ENCODE peak calls at places on chromosomes 16 and 17, in seven cellular contexts. One of them, this sample, is unnamed.

GRCh38 chr17:78995022-78995760 is 14.4 kb downstream of the CANT1 start:
- DNase-seq in mucosa of descending colon: peak; percentile 28
- DNase-seq in NCI-H460: no peak
- DNase-seq in epithelial cell of esophagus: no peak
- DNase-seq in T-helper 17 cell: no peak
- DNase-seq in neural crest cell: no peak
- DNase-seq in DMS 273 treated with DMSO at 0.1 percent for 48 hours: no peak
- DNase-seq in this sample: no peak

GRCh38 chr17:7439462-7440112 is at the start of gene FGF11:
- DNase-seq in T-helper 17 cell: no peak
- DNase-seq in epithelial cell of esophagus: no peak
- DNase-seq in DMS 273 treated with DMSO at 0.1 percent for 48 hours: no peak
- DNase-seq in neural crest cell: no peak
- DNase-seq in NCI-H460: no peak
- DNase-seq in mucosa of descending colon: no peak
- DNase-seq in this sample: no peak

GRCh38 chr16:51237861-51238378 is 86.8 kb upstream of the SALL1 start:
- DNase-seq in epithelial cell of esophagus: no peak
- DNase-seq in mucosa of descending colon: no peak
- DNase-seq in T-helper 17 cell: no peak
- DNase-seq in NCI-H460: no peak
- DNase-seq in DMS 273 treated with DMSO at 0.1 percent for 48 hours: no peak
- DNase-seq in neural crest cell: no peak
- DNase-seq in this sample: no peak

GRCh38 chr17:45384047-45384799 is 48.4 kb downstream of the ARHGAP27 start:
- DNase-seq in DMS 273 treated with DMSO at 0.1 percent for 48 hours: peak; percentile 22
- DNase-seq in neural crest cell: no peak
- DNase-seq in mucosa of descending colon: no peak
- DNase-seq in T-helper 17 cell: no peak
- DNase-seq in NCI-H460: no peak
- DNase-seq in epithelial cell of esophagus: no peak
- DNase-seq in this sample: peak; percentile 39

GRCh38 chr17:42743595-42744282 is 1.1 kb downstream of the EZH1 start:
- DNase-seq in epithelial cell of esophagus: peak; percentile 16
- DNase-seq in DMS 273 treated with DMSO at 0.1 percent for 48 hours: no peak
- DNase-seq in T-helper 17 cell: no peak
- DNase-seq in NCI-H460: no peak
- DNase-seq in mucosa of descending colon: no peak
- DNase-seq in neural crest cell: no peak
- DNase-seq in this sample: no peak

GRCh38 chr17:34126965-34127364 is 128.1 kb upstream of the CCL2 start:
- DNase-seq in neural crest cell: no peak
- DNase-seq in DMS 273 treated with DMSO at 0.1 percent for 48 hours: no peak
- DNase-seq in NCI-H460: no peak
- DNase-seq in mucosa of descending colon: no peak
- DNase-seq in T-helper 17 cell: no peak
- DNase-seq in epithelial cell of esophagus: no peak
- DNase-seq in this sample: no peak

GRCh38 chr16:11333696-11334095 is 11.6 kb upstream of the RMI2 start:
- DNase-seq in T-helper 17 cell: no peak
- DNase-seq in NCI-H460: no peak
- DNase-seq in DMS 273 treated with DMSO at 0.1 percent for 48 hours: no peak
- DNase-seq in epithelial cell of esophagus: peak; percentile 47
- DNase-seq in mucosa of descending colon: no peak
- DNase-seq in neural crest cell: no peak
- DNase-seq in this sample: peak; percentile 63

GRCh38 chr16:10558746-10559641 is 21.4 kb downstream of the EMP2 start:
- DNase-seq in epithelial cell of esophagus: no peak
- DNase-seq in mucosa of descending colon: peak; percentile 42
- DNase-seq in T-helper 17 cell: no peak
- DNase-seq in DMS 273 treated with DMSO at 0.1 percent for 48 hours: no peak
- DNase-seq in neural crest cell: no peak
- DNase-seq in NCI-H460: no peak
- DNase-seq in this sample: peak; percentile 74

GRCh38 chr16:53849585-53849984 is 145.6 kb downstream of the FTO start:
- DNase-seq in DMS 273 treated with DMSO at 0.1 percent for 48 hours: no peak
- DNase-seq in T-helper 17 cell: no peak
- DNase-seq in mucosa of descending colon: no peak
- DNase-seq in epithelial cell of esophagus: no peak
- DNase-seq in neural crest cell: no peak
- DNase-seq in NCI-H460: no peak
- DNase-seq in this sample: no peak

GRCh38 chr16:11155284-11155806 is 100.7 kb downstream of the SOCS1 start:
- DNase-seq in NCI-H460: no peak
- DNase-seq in T-helper 17 cell: no peak
- DNase-seq in mucosa of descending colon: no peak
- DNase-seq in epithelial cell of esophagus: no peak
- DNase-seq in neural crest cell: no peak
- DNase-seq in DMS 273 treated with DMSO at 0.1 percent for 48 hours: no peak
- DNase-seq in this sample: peak; percentile 82

GRCh38 chr16:48365030-48365600 is 20.1 kb downstream of the SIAH1 start:
- DNase-seq in T-helper 17 cell: no peak
- DNase-seq in DMS 273 treated with DMSO at 0.1 percent for 48 hours: no peak
- DNase-seq in epithelial cell of esophagus: peak; percentile 52
- DNase-seq in neural crest cell: no peak
- DNase-seq in NCI-H460: no peak
- DNase-seq in mucosa of descending colon: peak; percentile 13
- DNase-seq in this sample: no peak

GRCh38 chr16:50448522-50448921 is 79.7 kb upstream of the BRD7 start:
- DNase-seq in epithelial cell of esophagus: no peak
- DNase-seq in T-helper 17 cell: no peak
- DNase-seq in NCI-H460: no peak
- DNase-seq in mucosa of descending colon: no peak
- DNase-seq in DMS 273 treated with DMSO at 0.1 percent for 48 hours: no peak
- DNase-seq in neural crest cell: no peak
- DNase-seq in this sample: no peak